ENCODE peak calls at places on chromosomes 2 and 18, in seven cellular contexts. L is Caco-2, J is cardiac fibroblast, H is osteocyte, P is lower lobe of right lung, R is endodermal cell, B is ascending aorta. X is an unnamed sample.

GRCh38 chr18:13610517-13610916 is 115.8 kb downstream of the FAM210A start:
- DNase-seq in L (no peak), J (peak), H (no peak), P (no peak), R (peak), B (no peak), X (peak)

GRCh38 chr18:13566941-13567762 is 159.2 kb downstream of the FAM210A start:
- DNase-seq in L (no peak), J (no peak), H (no peak), P (peak), R (no peak), B (peak), X (no peak)

GRCh38 chr2:169185711-169186110 is 116.3 kb downstream of the DHRS9 start:
- DNase-seq in L (no peak), J (no peak), H (no peak), P (no peak), R (no peak), B (no peak), X (no peak)

GRCh38 chr18:2655954-2656236 is 369 bp downstream of the SMCHD1 start:
- DNase-seq in L (no peak), J (no peak), H (no peak), P (peak), R (no peak), B (no peak), X (no peak)

GRCh38 chr18:61551586-61551985 is 218.4 kb downstream of the CDH20 start:
- DNase-seq in L (peak), J (peak), H (no peak), P (no peak), R (peak), B (no peak), X (peak)

GRCh38 chr2:182503886-182504285 is 77.0 kb upstream of the PDE1A start:
- DNase-seq in L (no peak), J (peak), H (no peak), P (no peak), R (no peak), B (no peak), X (no peak)

GRCh38 chr2:237732070-237732469 is 66.5 kb upstream of the RBM44 start:
- DNase-seq in L (no peak), J (no peak), H (peak), P (no peak), R (peak), B (no peak), X (no peak)

GRCh38 chr18:10259075-10259474 is 195.4 kb upstream of the APCDD1 start:
- DNase-seq in L (no peak), J (no peak), H (no peak), P (no peak), R (no peak), B (no peak), X (no peak)

GRCh38 chr2:101776172-101777043 is 78.9 kb downstream of the MAP4K4 start:
- DNase-seq in L (peak), J (peak), H (no peak), P (no peak), R (peak), B (no peak), X (no peak)

GRCh38 chr2:64018715-64019082 is 529 bp downstream of the VPS54 start:
- DNase-seq in L (no peak), J (peak), H (peak), P (peak), R (no peak), B (no peak), X (no peak)

GRCh38 chr2:235002198-235003095 is 50.6 kb downstream of the SH3BP4 start:
- DNase-seq in L (no peak), J (no peak), H (no peak), P (no peak), R (no peak), B (no peak), X (no peak)

GRCh38 chr2:10475221-10475722 is 27.1 kb upstream of the ODC1 start:
- DNase-seq in L (no peak), J (no peak), H (no peak), P (no peak), R (no peak), B (no peak), X (no peak)

GRCh38 chr18:9366126-9366714 is 31.6 kb downstream of the TWSG1 start:
- DNase-seq in L (peak), J (peak), H (no peak), P (no peak), R (peak), B (no peak), X (no peak)

GRCh38 chr2:108565778-108566375 is 31.6 kb downstream of the LIMS1 start:
- DNase-seq in L (no peak), J (no peak), H (no peak), P (no peak), R (no peak), B (no peak), X (no peak)

GRCh38 chr2:121123268-121123667 is 161.7 kb downstream of the TFCP2L1 start:
- DNase-seq in L (no peak), J (no peak), H (no peak), P (no peak), R (no peak), B (no peak), X (no peak)

GRCh38 chr2:4354164-4354563 is 650.8 kb downstream of the DCDC2C start:
- DNase-seq in L (no peak), J (no peak), H (no peak), P (no peak), R (no peak), B (no peak), X (no peak)

GRCh38 chr2:30894498-30895119 is 87.4 kb upstream of the CAPN13 start:
- DNase-seq in L (no peak), J (no peak), H (no peak), P (no peak), R (no peak), B (no peak), X (no peak)

GRCh38 chr2:66576381-66577330 is 141.7 kb downstream of the MEIS1 start:
- DNase-seq in L (peak), J (peak), H (no peak), P (no peak), R (peak), B (no peak), X (no peak)

GRCh38 chr2:238305965-238306679 is 14.2 kb upstream of the TRAF3IP1 start:
- DNase-seq in L (no peak), J (no peak), H (no peak), P (no peak), R (no peak), B (no peak), X (no peak)

GRCh38 chr2:221895366-221896121 is 323.4 kb upstream of the EPHA4 start:
- DNase-seq in L (no peak), J (no peak), H (no peak), P (no peak), R (no peak), B (no peak), X (no peak)

GRCh38 chr2:202337133-202337532 is 39.0 kb upstream of the BMPR2 start:
- DNase-seq in L (no peak), J (peak), H (no peak), P (no peak), R (no peak), B (no peak), X (no peak)

GRCh38 chr2:113700186-113700841 is 56.1 kb downstream of the SLC35F5 start:
- DNase-seq in L (peak), J (peak), H (no peak), P (peak), R (peak), B (no peak), X (no peak)

GRCh38 chr2:19579466-19579865 is 221.0 kb upstream of the OSR1 start:
- DNase-seq in L (no peak), J (peak), H (no peak), P (no peak), R (no peak), B (no peak), X (no peak)

GRCh38 chr2:44942304-44943030 is 965 bp downstream of the SIX3 start:
- DNase-seq in L (no peak), J (no peak), H (no peak), P (peak), R (peak), B (no peak), X (no peak)

GRCh38 chr2:27807476-27807875 is 36.0 kb downstream of the MRPL33 start:
- DNase-seq in L (peak), J (peak), H (no peak), P (peak), R (peak), B (no peak), X (no peak)

GRCh38 chr2:233849607-233850271 is 4.6 kb downstream of the HJURP start:
- DNase-seq in L (no peak), J (no peak), H (peak), P (no peak), R (no peak), B (no peak), X (peak)

GRCh38 chr2:86027196-86027912 is 78.3 kb downstream of the POLR1A start:
- DNase-seq in L (no peak), J (no peak), H (no peak), P (no peak), R (no peak), B (no peak), X (no peak)

GRCh38 chr2:86025976-86026743 is 79.5 kb downstream of the POLR1A start:
- DNase-seq in L (no peak), J (no peak), H (no peak), P (no peak), R (no peak), B (no peak), X (no peak)

GRCh38 chr2:86026744-86027065 is 79.0 kb downstream of the POLR1A start:
- DNase-seq in L (no peak), J (no peak), H (no peak), P (no peak), R (no peak), B (no peak), X (no peak)

GRCh38 chr2:86023366-86023712 is 82.3 kb downstream of the POLR1A start:
- DNase-seq in L (no peak), J (no peak), H (no peak), P (no peak), R (no peak), B (no peak), X (no peak)

DNA sequence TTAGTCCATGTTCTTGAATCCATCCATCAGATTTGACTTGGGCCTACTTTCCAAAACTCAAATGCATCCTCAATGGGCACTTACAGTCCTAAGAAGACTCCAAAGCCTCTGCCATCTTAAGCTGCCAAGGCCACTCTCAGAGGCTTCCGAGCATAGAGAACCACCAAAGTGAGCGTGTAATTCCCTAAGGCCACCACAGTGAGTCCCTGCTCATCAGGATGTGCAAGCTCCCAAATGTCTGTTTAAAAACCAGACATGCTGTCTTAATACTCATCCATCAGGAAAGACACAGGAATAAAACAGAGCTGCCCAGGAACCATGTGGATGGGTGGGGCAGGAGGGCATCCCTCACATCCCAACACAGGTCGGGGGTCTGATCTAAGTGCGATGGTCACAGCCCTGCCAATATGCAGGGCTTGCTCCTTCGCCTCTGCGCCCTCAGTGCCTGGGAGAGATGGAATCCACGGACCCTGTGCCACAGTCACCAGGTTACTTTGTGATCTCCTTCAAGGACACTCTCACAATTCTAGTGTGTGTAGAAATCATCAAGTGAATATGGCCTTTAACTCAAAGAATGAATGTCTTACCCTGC is 80.4 kb downstream of the POLR1A start:
- DNase-seq in L (no peak), J (no peak), H (no peak), P (no peak), R (no peak), B (no peak), X (no peak)
- TF ChIP-seq CTCF in L (no peak), J (no peak), H (no peak), P (no peak), R (peak), B (no peak), X (no peak)

GRCh38 chr2:224885836-224886547 is 156.3 kb downstream of the DOCK10 start:
- DNase-seq in L (no peak), J (peak), H (no peak), P (no peak), R (no peak), B (no peak), X (no peak)

GRCh38 chr2:224885295-224885694 is 157.0 kb downstream of the DOCK10 start:
- DNase-seq in L (no peak), J (peak), H (no peak), P (no peak), R (no peak), B (no peak), X (no peak)

GRCh38 chr2:224884188-224884587 is 158.1 kb downstream of the DOCK10 start:
- DNase-seq in L (no peak), J (peak), H (no peak), P (no peak), R (no peak), B (no peak), X (no peak)

GRCh38 chr2:224890407-224890806 is 151.9 kb downstream of the DOCK10 start:
- DNase-seq in L (no peak), J (peak), H (no peak), P (no peak), R (no peak), B (no peak), X (no peak)

GRCh38 chr2:224887159-224887558 is 155.1 kb downstream of the DOCK10 start:
- DNase-seq in L (no peak), J (peak), H (no peak), P (no peak), R (no peak), B (no peak), X (no peak)
- TF ChIP-seq CTCF in L (no peak), J (peak), H (peak), P (no peak), R (peak), B (no peak), X (no peak)

GRCh38 chr2:71814885-71815284 is 332.8 kb downstream of the CYP26B1 start:
- DNase-seq in L (no peak), J (no peak), H (no peak), P (no peak), R (peak), B (no peak), X (no peak)
- TF ChIP-seq CTCF in L (no peak), J (no peak), H (no peak), P (no peak), R (no peak), B (no peak), X (no peak)

GRCh38 chr18:46338213-46338612 is 234.0 kb downstream of the HAUS1 start:
- DNase-seq in L (no peak), J (no peak), H (no peak), P (no peak), R (peak), B (no peak), X (no peak)
- TF ChIP-seq CTCF in L (no peak), J (no peak), H (no peak), P (no peak), R (peak), B (no peak), X (no peak)